ENCODE peak calls at places on chromosome 1, in eight cellular contexts. O is AG04450, P is cardiac muscle cell, Q is lower leg skin, H is AG04449, V is breast epithelium, J is GM12865, T is Calu3. S is an unnamed sample.

GRCh38 chr1:245526141-245526540 is 371.4 kb downstream of the KIF26B start:
- DNase-seq in O (no peak), P (no peak), Q (no peak), H (no peak), V (no peak), J (no peak), T (no peak), S (no peak)

GRCh38 chr1:201655243-201655642 is 116.3 kb downstream of the NAV1 start:
- DNase-seq in O (no peak), P (no peak), Q (peak), H (no peak), V (no peak), J (no peak), T (no peak), S (peak)

GRCh38 chr1:43101061-43101460 is 71.0 kb downstream of the EBNA1BP2 start:
- DNase-seq in O (no peak), P (no peak), Q (no peak), H (no peak), V (no peak), J (no peak), T (no peak), S (no peak)

GRCh38 chr1:158471920-158472319 is at the start of gene OR10R2:
- DNase-seq in O (no peak), P (no peak), Q (no peak), H (no peak), V (no peak), J (no peak), T (no peak), S (no peak)

GRCh38 chr1:248853023-248853422 is 5.9 kb downstream of the ZNF692 start:
- DNase-seq in O (no peak), P (no peak), Q (no peak), H (no peak), V (no peak), J (no peak), T (no peak), S (no peak)

GRCh38 chr1:87686137-87686490 is 357.4 kb downstream of the LMO4 start:
- DNase-seq in O (no peak), P (no peak), Q (no peak), H (no peak), V (no peak), J (no peak), T (no peak), S (no peak)

GRCh38 chr1:234602334-234603220 is 7.4 kb downstream of the IRF2BP2 start:
- DNase-seq in O (peak), P (no peak), Q (peak), H (peak), V (no peak), J (peak), T (peak), S (no peak)

GRCh38 chr1:203288351-203288894 is 16.9 kb upstream of the BTG2 start:
- DNase-seq in O (no peak), P (no peak), Q (no peak), H (no peak), V (no peak), J (no peak), T (no peak), S (no peak)

GRCh38 chr1:171431994-171432393 is 53.3 kb upstream of the PRRC2C start:
- DNase-seq in O (no peak), P (no peak), Q (no peak), H (no peak), V (no peak), J (no peak), T (no peak), S (no peak)

GRCh38 chr1:16300436-16300835 is 51.8 kb downstream of the FBXO42 start:
- DNase-seq in O (no peak), P (no peak), Q (peak), H (no peak), V (no peak), J (no peak), T (no peak), S (no peak)

GRCh38 chr1:28663871-28664470 is 4.6 kb upstream of the GMEB1 start:
- DNase-seq in O (no peak), P (no peak), Q (no peak), H (no peak), V (no peak), J (no peak), T (no peak), S (no peak)

GRCh38 chr1:63835075-63835633 is 61.3 kb downstream of the ROR1 start:
- DNase-seq in O (no peak), P (no peak), Q (no peak), H (no peak), V (no peak), J (no peak), T (no peak), S (no peak)

GRCh38 chr1:112954945-112955677 is 885 bp downstream of the SLC16A1 start:
- DNase-seq in O (no peak), P (peak), Q (peak), H (no peak), V (no peak), J (peak), T (peak), S (peak)

GRCh38 chr1:55214214-55214902 is 806 bp downstream of the USP24 start:
- DNase-seq in O (no peak), P (peak), Q (peak), H (no peak), V (no peak), J (peak), T (peak), S (peak)

GRCh38 chr1:68293609-68294353 is 61.5 kb upstream of the WLS start:
- DNase-seq in O (no peak), P (peak), Q (no peak), H (peak), V (no peak), J (no peak), T (no peak), S (peak)

GRCh38 chr1:170660874-170661645 is 2.9 kb upstream of the PRRX1 start:
- DNase-seq in O (no peak), P (peak), Q (peak), H (no peak), V (no peak), J (peak), T (no peak), S (no peak)

GRCh38 chr1:47571952-47572351 is 134.1 kb downstream of the FOXD2 start:
- DNase-seq in O (no peak), P (no peak), Q (no peak), H (no peak), V (no peak), J (no peak), T (no peak), S (no peak)

GRCh38 chr1:227793079-227793947 is 22.2 kb upstream of the PRSS38 start:
- DNase-seq in O (no peak), P (no peak), Q (peak), H (no peak), V (no peak), J (no peak), T (no peak), S (peak)

GRCh38 chr1:5617179-5618015 is 374.8 kb downstream of the NPHP4 start:
- DNase-seq in O (no peak), P (no peak), Q (peak), H (no peak), V (no peak), J (no peak), T (no peak), S (no peak)

GRCh38 chr1:50308883-50309282 is 114.4 kb downstream of the DMRTA2 start:
- DNase-seq in O (no peak), P (peak), Q (peak), H (no peak), V (no peak), J (peak), T (peak), S (no peak)

GRCh38 chr1:3510956-3511250 is 56.4 kb downstream of the ARHGEF16 start:
- DNase-seq in O (no peak), P (no peak), Q (no peak), H (no peak), V (no peak), J (no peak), T (no peak), S (no peak)

GRCh38 chr1:220527279-220528048 is 472 bp upstream of the MARK1 start:
- DNase-seq in O (no peak), P (peak), Q (no peak), H (no peak), V (no peak), J (peak), T (no peak), S (no peak)

GRCh38 chr1:17551755-17552234 is 12.3 kb downstream of the ARHGEF10L start:
- DNase-seq in O (no peak), P (no peak), Q (no peak), H (no peak), V (no peak), J (peak), T (peak), S (no peak)

GRCh38 chr1:78633209-78633608 is 13.0 kb downstream of the IFI44L start:
- DNase-seq in O (no peak), P (no peak), Q (no peak), H (no peak), V (no peak), J (peak), T (no peak), S (no peak)

GRCh38 chr1:36947384-36947783 is 86.9 kb downstream of the GRIK3 start:
- DNase-seq in O (no peak), P (peak), Q (no peak), H (no peak), V (no peak), J (no peak), T (no peak), S (no peak)

GRCh38 chr1:47431534-47431933 is 6.3 kb upstream of the FOXD2 start:
- DNase-seq in O (no peak), P (no peak), Q (no peak), H (no peak), V (no peak), J (no peak), T (no peak), S (no peak)

GRCh38 chr1:110494522-110495406 is 24.2 kb downstream of the KCNA10 start:
- DNase-seq in O (no peak), P (peak), Q (no peak), H (no peak), V (no peak), J (no peak), T (no peak), S (no peak)

GRCh38 chr1:62891961-62892562 is 108.1 kb downstream of the ATG4C start:
- DNase-seq in O (no peak), P (no peak), Q (no peak), H (no peak), V (no peak), J (no peak), T (no peak), S (no peak)

GRCh38 chr1:68269637-68270430 is 37.5 kb upstream of the WLS start:
- DNase-seq in O (no peak), P (no peak), Q (no peak), H (no peak), V (no peak), J (no peak), T (peak), S (no peak)

DNA sequence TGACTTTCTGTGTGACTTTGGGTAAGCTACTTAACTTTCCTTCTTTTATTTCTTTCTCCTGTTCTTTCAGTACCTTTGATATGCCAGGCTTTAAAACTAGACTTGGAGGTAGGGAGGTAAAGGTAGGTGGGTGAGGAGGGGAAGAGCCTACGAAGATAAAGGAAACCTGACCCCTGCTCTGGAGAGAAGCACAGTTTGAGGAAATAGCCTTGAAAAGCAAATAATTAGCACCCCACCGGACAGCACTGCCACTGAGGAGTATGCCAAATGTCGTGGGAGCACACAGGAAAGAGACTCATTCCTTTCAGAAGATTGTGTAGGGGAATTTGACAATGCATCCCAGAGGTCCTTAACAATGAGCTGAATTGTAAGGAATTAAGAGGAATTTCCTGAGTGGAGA is 65.2 kb upstream of the SPAG17 start:
- DNase-seq in O (no peak), P (no peak), Q (no peak), H (no peak), V (no peak), J (no peak), T (no peak), S (no peak)
- TF ChIP-seq CTCF in O (no peak), P (no peak), Q (no peak), H (no peak), V (no peak), J (no peak), T (no peak), S (no peak)

DNA sequence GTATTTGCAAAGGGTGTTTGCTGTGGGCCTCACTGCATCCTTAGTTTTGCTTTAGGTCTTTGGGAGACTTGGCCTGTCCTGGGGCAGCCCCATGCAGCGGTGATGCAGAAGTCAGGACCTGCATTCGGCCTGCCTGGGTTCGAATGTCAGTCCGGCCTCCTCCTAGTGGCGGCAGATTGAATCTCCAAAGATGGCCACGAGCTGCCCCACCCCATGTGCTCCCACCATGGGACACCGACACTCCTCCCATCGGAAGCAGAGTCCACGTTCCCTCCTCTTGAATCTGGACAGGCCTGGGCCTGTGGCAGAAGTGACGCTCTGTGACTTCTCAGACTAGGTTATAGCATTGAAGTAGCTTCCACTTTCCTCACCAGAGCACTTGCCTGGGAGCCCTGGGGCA is 16.3 kb upstream of the NPPB start:
- DNase-seq in O (no peak), P (no peak), Q (no peak), H (no peak), V (no peak), J (no peak), T (no peak), S (no peak)
- TF ChIP-seq CTCF in O (no peak), P (no peak), Q (no peak), H (no peak), V (no peak), J (no peak), T (no peak), S (no peak)

DNA sequence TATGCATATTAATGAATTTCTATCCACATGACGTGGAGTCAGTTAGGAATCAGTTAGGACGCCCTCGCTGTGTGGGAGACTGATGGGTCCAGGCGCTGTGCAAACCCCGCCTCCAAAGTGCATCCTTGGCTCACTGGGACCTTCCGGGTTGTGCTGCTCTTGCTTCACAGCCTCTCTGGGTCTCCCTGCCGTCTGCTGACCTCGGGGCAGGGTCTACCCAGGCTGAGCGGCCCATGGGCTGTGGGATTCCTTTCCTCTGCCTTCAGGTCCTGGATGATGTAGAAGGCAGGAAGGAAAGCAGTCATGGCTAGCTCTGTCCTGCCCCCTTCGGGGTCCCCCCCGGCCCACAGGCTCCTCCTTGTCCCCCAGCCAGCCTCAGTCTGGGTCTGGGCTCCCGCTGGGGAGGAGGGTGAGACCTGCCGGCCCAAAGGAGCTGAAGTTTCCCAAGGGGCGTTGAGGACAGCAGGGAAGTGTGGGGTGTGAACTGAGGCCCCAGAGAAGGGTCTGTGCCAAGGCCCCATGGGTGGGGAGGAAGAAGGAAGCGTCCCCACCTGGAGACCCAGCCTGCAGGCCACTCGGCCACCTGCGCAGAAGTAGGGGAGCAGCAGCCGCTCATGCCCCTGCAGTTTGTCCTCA is 24.6 kb upstream of the CDK11A start:
- DNase-seq in O (no peak), P (no peak), Q (no peak), H (no peak), V (no peak), J (no peak), T (no peak), S (no peak)
- TF ChIP-seq CTCF in O (no peak), P (no peak), Q (no peak), H (no peak), V (no peak), J (no peak), T (no peak), S (no peak)

GRCh38 chr1:165152727-165153126 is 203.8 kb downstream of the LMX1A start:
- DNase-seq in O (no peak), P (peak), Q (no peak), H (no peak), V (no peak), J (no peak), T (peak), S (no peak)
- TF ChIP-seq CTCF in O (no peak), P (peak), Q (no peak), H (no peak), V (no peak), J (no peak), T (no peak), S (peak)

DNA sequence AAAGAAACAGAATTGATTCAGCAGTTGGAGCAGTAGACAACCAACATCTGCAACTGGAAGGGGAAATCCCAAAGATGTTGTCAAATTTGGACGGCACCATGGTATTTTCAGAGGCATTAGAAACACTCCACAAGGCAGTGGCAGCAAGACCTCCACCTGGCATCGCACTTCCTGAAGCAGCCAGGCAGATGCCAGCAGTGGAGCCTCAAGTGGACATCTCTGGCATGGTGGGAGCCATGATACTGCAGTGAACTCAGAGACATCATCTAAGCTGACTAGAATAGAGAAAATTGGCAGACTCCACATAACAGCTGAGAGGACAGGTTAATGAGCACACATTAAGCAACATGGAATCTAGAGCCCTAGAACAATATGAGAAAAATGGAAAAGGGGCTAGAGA is 33.9 kb upstream of the RGS8 start:
- DNase-seq in O (no peak), P (no peak), Q (no peak), H (no peak), V (no peak), J (peak), T (no peak), S (no peak)
- TF ChIP-seq CTCF in O (no peak), P (no peak), Q (no peak), H (no peak), V (no peak), J (peak), T (no peak), S (no peak)

DNA sequence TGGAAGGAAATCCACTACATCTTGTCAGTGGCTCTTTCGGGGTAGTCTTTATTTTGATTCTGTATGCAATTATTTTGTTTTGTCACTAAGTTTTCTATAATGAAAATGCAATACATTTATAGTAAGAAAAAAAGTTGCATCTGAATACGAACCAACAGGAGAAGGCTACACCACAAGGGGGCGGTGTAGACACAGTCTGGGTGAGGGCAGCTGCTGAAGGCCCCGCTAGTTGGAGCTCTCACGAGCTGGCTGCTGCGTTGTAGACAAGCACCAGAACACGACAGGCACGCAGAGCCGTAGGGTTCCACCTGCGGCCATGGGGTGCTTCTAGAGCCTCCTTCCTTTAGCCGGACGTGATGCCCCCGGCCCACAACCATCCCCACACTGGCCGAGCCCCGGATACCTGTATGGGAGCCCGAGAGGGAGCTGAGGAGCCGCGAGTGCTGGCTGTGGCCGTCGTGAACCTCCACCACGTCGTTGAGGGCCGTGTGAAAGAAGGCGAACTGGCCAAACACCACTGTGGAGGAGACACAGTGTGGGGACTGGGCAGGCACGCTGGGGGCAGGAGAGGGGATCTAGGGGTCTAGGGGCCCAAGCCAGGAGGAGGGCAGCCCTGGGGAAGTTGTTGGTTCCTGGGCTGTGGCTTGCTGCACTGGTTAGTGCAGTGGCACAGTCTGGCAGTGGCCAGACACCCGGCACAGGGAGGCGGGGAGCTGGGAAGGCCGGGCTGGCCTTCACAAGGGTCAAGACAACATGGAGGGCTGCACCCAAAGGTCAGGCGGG is 160.8 kb downstream of the ZSCAN20 start:
- DNase-seq in O (peak), P (peak), Q (peak), H (peak), V (peak), J (peak), T (peak), S (peak)
- TF ChIP-seq CTCF in O (peak), P (peak), Q (peak), H (peak), V (peak), J (peak), T (peak), S (peak)

GRCh38 chr1:246966502-246966901 is 34.8 kb upstream of the AHCTF1 start:
- DNase-seq in O (no peak), P (no peak), Q (no peak), H (no peak), V (no peak), J (no peak), T (no peak), S (no peak)

GRCh38 chr1:246971969-246972368 is 35.9 kb downstream of the ZNF695 start:
- DNase-seq in O (no peak), P (no peak), Q (no peak), H (no peak), V (no peak), J (no peak), T (no peak), S (no peak)

GRCh38 chr1:246969621-246970020 is 37.9 kb upstream of the AHCTF1 start:
- DNase-seq in O (no peak), P (no peak), Q (no peak), H (no peak), V (no peak), J (no peak), T (no peak), S (no peak)

DNA sequence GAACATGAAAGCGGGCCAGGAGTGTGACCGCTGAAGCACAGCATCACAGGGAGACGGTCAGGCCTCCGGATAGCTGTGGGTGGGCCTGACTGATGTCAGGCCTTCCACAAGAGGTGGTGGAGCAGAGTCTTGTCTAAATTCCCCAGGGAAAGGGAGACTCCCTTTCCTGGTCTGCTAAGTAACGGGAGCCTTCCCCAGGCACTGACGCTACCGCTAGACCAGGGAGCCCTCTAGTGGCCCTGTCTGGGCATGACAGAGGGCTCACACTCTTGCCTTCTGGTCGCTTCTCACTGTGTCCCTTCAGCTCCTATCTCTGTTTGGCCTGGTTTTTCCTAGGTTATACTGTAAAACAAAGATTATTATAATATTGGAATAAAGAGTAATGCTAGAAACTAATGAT is 36.5 kb downstream of the ZNF695 start:
- DNase-seq in O (no peak), P (peak), Q (peak), H (no peak), V (no peak), J (peak), T (no peak), S (no peak)
- TF ChIP-seq CTCF in O (peak), P (peak), Q (no peak), H (no peak), V (peak), J (peak), T (no peak), S (peak)

S was measured in type B pancreatic cell.